ENCODE peak calls at places on chromosomes 12 and 14, in five cellular contexts. Z, A, E, Q and R are unnamed samples.

GRCh38 chr14:72828604-72829003 is 65.3 kb downstream of the DPF3 start:
- DNase-seq in Z (no peak), A (no peak), E (no peak), Q (no peak), R (no peak)

GRCh38 chr14:55103005-55103640 is 25.9 kb upstream of the LGALS3 start:
- DNase-seq in Z (peak; percentile 97), A (peak; percentile 95), E (no peak), Q (peak; percentile 95), R (no peak)

GRCh38 chr14:85532981-85533820 is 3.3 kb downstream of the FLRT2 start:
- DNase-seq in Z (no peak), A (no peak), E (peak; percentile 19), Q (no peak), R (no peak)

GRCh38 chr12:93453633-93454032 is 11.9 kb upstream of the UBE2N start:
- DNase-seq in Z (no peak), A (no peak), E (no peak), Q (no peak), R (no peak)

GRCh38 chr12:75525263-75525662 is 13.9 kb upstream of the KRR1 start:
- DNase-seq in Z (no peak), A (no peak), E (no peak), Q (no peak), R (no peak)

GRCh38 chr12:18861287-18861858 is 123.5 kb downstream of the CAPZA3 start:
- DNase-seq in Z (peak; percentile 47), A (no peak), E (no peak), Q (peak; percentile 29), R (no peak)

GRCh38 chr14:90886297-90886830 is 70.1 kb upstream of the TTC7B start:
- DNase-seq in Z (no peak), A (no peak), E (no peak), Q (no peak), R (no peak)

GRCh38 chr12:94057262-94058151 is 90.9 kb upstream of the PLXNC1 start:
- DNase-seq in Z (no peak), A (no peak), E (no peak), Q (peak; percentile 86), R (no peak)

GRCh38 chr14:88613552-88614010 is 50.7 kb downstream of the ZC3H14 start:
- DNase-seq in Z (no peak), A (no peak), E (no peak), Q (peak; percentile 86), R (peak; percentile 50)

GRCh38 chr12:51128905-51129304 is 44.0 kb downstream of the TFCP2 start:
- DNase-seq in Z (no peak), A (no peak), E (no peak), Q (no peak), R (no peak)

GRCh38 chr12:28033538-28033915 is 61.0 kb upstream of the PTHLH start:
- DNase-seq in Z (no peak), A (no peak), E (no peak), Q (no peak), R (no peak)

GRCh38 chr12:57319678-57320469 is 68.9 kb upstream of the STAC3 start:
- DNase-seq in Z (no peak), A (no peak), E (no peak), Q (no peak), R (no peak)

GRCh38 chr14:95439881-95440280 is 76.6 kb downstream of the SYNE3 start:
- DNase-seq in Z (no peak), A (no peak), E (no peak), Q (no peak), R (no peak)

GRCh38 chr14:20627337-20628032 is 14.0 kb downstream of the OR6S1 start:
- DNase-seq in Z (no peak), A (no peak), E (no peak), Q (no peak), R (no peak)

GRCh38 chr14:70706177-70706576 is 64.5 kb downstream of the TTC9 start:
- DNase-seq in Z (no peak), A (no peak), E (no peak), Q (peak; percentile 85), R (no peak)

GRCh38 chr14:96916751-96917150 is 119.6 kb downstream of the VRK1 start:
- DNase-seq in Z (no peak), A (no peak), E (no peak), Q (no peak), R (no peak)

GRCh38 chr14:52730708-52731111 is 744 bp downstream of the STYX start:
- DNase-seq in Z (no peak), A (no peak), E (no peak), Q (no peak), R (no peak)

GRCh38 chr12:59164991-59165718 is 244.9 kb upstream of the LRIG3 start:
- DNase-seq in Z (peak; percentile 16), A (no peak), E (peak; percentile 4), Q (peak; percentile 13), R (no peak)

GRCh38 chr14:26597136-26598080 is at the start of gene NOVA1:
- DNase-seq in Z (no peak), A (no peak), E (peak; percentile 68), Q (no peak), R (no peak)

GRCh38 chr12:1171657-1172056 is 180.6 kb downstream of the ERC1 start:
- DNase-seq in Z (no peak), A (no peak), E (no peak), Q (no peak), R (no peak)

GRCh38 chr14:51201890-51202289 is 38.2 kb upstream of the TMX1 start:
- DNase-seq in Z (no peak), A (peak; percentile 23), E (no peak), Q (no peak), R (no peak)

GRCh38 chr12:54759751-54760150 is 94.6 kb upstream of the MUCL1 start:
- DNase-seq in Z (peak; percentile 42), A (peak; percentile 7), E (no peak), Q (peak; percentile 38), R (peak; percentile 12)

GRCh38 chr12:119681953-119682352 is 14.0 kb downstream of the PRKAB1 start:
- DNase-seq in Z (no peak), A (peak; percentile 51), E (no peak), Q (no peak), R (no peak)

GRCh38 chr14:76942288-76942778 is 86.2 kb downstream of the IRF2BPL start:
- DNase-seq in Z (no peak), A (peak; percentile 72), E (no peak), Q (no peak), R (no peak)

GRCh38 chr12:21526053-21526452 is at the start of gene SPX:
- DNase-seq in Z (no peak), A (no peak), E (no peak), Q (peak; percentile 6), R (no peak)

GRCh38 chr12:57764662-57765002 is 2.2 kb downstream of the CYP27B1 start:
- DNase-seq in Z (no peak), A (no peak), E (no peak), Q (no peak), R (no peak)

GRCh38 chr14:90111895-90112534 is 50.2 kb downstream of the KCNK13 start:
- DNase-seq in Z (peak; percentile 51), A (no peak), E (no peak), Q (peak; percentile 12), R (no peak)

GRCh38 chr12:67433393-67434175 is 164.4 kb downstream of the CAND1 start:
- DNase-seq in Z (no peak), A (no peak), E (no peak), Q (no peak), R (no peak)

GRCh38 chr14:59349154-59349772 is 115.9 kb downstream of the GPR135 start:
- DNase-seq in Z (no peak), A (no peak), E (no peak), Q (no peak), R (no peak)

GRCh38 chr12:56104815-56105476 is 587 bp downstream of the PA2G4 start:
- DNase-seq in Z (no peak), A (no peak), E (peak; percentile 57), Q (no peak), R (peak; percentile 64)

GRCh38 chr12:69254857-69255256 is 15.5 kb downstream of the CPSF6 start:
- DNase-seq in Z (no peak), A (no peak), E (no peak), Q (no peak), R (no peak)
- H3K4me3 ChIP-seq in Z (no peak overlapping the region), A (no peak overlapping the region), E (no peak overlapping the region), Q (no peak overlapping the region), R (no peak overlapping the region)

GRCh38 chr12:63668028-63668799 is at the start of gene DPY19L2:
- DNase-seq in Z (no peak), A (no peak), E (peak; percentile 83), Q (peak; percentile 1), R (peak; percentile 4)
- TF ChIP-seq POLR2AphosphoS5 in Z (no peak), A (no peak), E (peak; percentile 31), Q (no peak), R (no peak)

GRCh38 chr12:124920353-124920935 is 6.0 kb upstream of the UBC start:
- DNase-seq in Z (no peak), A (no peak), E (no peak), Q (no peak), R (no peak)

GRCh38 chr12:124927325-124928094 is 13.1 kb upstream of the UBC start:
- DNase-seq in Z (peak; percentile 84), A (peak; percentile 90), E (peak; percentile 89), Q (peak; percentile 85), R (peak; percentile 87)

GRCh38 chr12:124925117-124925516 is 10.7 kb upstream of the UBC start:
- DNase-seq in Z (no peak), A (no peak), E (no peak), Q (no peak), R (no peak)

GRCh38 chr12:124921200-124922008 is 7.0 kb upstream of the UBC start:
- DNase-seq in Z (no peak), A (peak; percentile 97), E (peak; percentile 41), Q (peak; percentile 65), R (peak; percentile 85)

DNA sequence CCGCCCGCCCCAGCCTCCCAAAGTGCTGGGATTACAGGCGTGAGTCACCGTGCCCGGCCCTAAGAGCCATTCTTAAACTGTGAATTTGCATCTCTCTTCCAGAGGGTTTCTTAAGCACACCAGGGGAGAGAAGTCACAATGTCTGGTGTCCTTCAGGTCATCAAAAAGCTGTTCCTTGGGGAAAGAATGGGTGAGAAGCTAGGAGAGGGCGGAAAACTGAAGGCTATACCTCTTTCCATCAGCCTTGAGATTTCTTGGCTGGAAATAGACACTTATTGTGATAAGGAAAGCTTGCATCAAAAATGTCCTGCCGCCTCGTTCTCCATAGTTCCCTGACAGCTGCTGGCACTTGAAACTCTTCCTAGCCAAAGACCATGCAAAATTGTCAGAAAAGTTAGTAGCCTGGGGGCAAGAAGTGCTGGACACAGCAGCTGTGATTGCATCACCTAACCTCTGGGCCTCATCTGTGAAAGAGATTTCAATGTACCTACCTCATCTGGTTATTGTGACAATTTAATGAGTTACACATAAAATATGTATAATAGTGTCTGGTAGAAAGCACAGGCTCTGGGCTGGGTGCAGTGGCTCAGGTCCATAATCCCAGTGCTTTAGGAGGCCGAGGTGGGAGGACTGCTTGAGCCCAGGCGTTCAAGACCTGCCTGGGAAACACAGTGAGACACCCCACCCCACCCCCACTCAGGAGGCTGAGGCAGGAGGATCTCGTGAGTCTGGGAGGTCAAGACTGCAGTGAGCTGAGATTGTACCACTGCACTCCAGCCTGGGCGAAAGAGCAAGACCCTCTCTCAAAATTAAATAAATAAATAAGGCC is 9.7 kb upstream of the UBC start:
- DNase-seq in Z (no peak), A (no peak), E (no peak), Q (no peak), R (no peak)
- TF ChIP-seq REST in Z (no peak), A (no peak), E (no peak), Q (no peak), R (no peak)

DNA sequence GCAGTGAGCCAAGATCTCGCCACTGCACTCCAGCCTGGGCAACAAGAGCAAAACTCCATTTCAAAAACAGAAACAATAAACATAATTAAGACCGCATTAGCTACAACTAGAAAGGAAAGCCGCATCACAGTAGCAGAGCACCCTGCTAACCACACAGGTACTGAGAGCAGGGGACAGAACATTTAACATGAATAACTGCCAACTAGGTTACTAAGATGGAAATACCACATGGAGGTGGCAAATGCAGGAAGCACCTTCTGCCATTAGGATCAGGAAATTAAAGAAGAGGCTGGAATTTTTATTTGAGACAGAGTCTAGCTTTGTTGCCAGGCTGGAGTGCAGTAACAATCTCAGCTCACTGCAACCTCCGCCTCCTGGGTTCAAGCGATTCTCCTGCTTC is 41.9 kb downstream of the CDC42BPB start:
- DNase-seq in Z (no peak), A (no peak), E (no peak), Q (no peak), R (no peak)
- H3K4me3 ChIP-seq in Z (no peak overlapping the region), A (no peak overlapping the region), E (no peak overlapping the region), Q (no peak overlapping the region), R (no peak overlapping the region)